ENCODE peak calls at places on chromosome 18, in ten cellular contexts. V, S, O, Q, W, K, B, N, U and G are unnamed samples.

GRCh38 chr18:48866856-48867255 is 83.9 kb downstream of the SMAD7 start:
- DNase-seq in V (no peak), Q (no peak), O (no peak), N (no peak), B (no peak), S (no peak), K (no peak), U (no peak), W (no peak), G (no peak)

GRCh38 chr18:48866028-48866733 is 84.6 kb downstream of the SMAD7 start:
- DNase-seq in B (peak), V (no peak), W (peak), O (peak), K (no peak), Q (no peak), U (no peak), N (no peak), S (peak), G (no peak)

GRCh38 chr18:8238507-8238906 is 370.7 kb upstream of the RAB12 start:
- DNase-seq in K (no peak), W (no peak), B (no peak), Q (no peak), O (no peak), N (peak), V (no peak), S (no peak), U (no peak), G (peak)

GRCh38 chr18:61352611-61353010 is 19.4 kb downstream of the CDH20 start:
- DNase-seq in O (no peak), V (no peak), B (no peak), W (no peak), U (no peak), S (no peak), N (no peak), Q (no peak), K (no peak), G (no peak)

GRCh38 chr18:78978336-78979057 is 1.1 kb upstream of the SALL3 start:
- DNase-seq in V (no peak), K (no peak), W (no peak), B (no peak), O (no peak), Q (no peak), N (no peak), S (no peak), U (no peak), G (peak)

GRCh38 chr18:76336241-76336640 is 158.8 kb downstream of the ZNF516 start:
- DNase-seq in B (peak), Q (no peak), W (no peak), N (no peak), V (no peak), U (no peak), S (peak), O (no peak), K (no peak), G (no peak)

GRCh38 chr18:2237706-2238105 is 333.6 kb downstream of the METTL4 start:
- DNase-seq in W (no peak), K (no peak), O (no peak), N (no peak), B (no peak), V (no peak), S (no peak), Q (no peak), U (no peak), G (peak)

GRCh38 chr18:24600076-24600654 is 139.7 kb downstream of the HRH4 start:
- DNase-seq in N (peak), U (no peak), Q (no peak), B (peak), S (peak), O (peak), W (no peak), V (peak), K (no peak), G (peak)

GRCh38 chr18:2939317-2939716 is 73.6 kb downstream of the LPIN2 start:
- DNase-seq in N (no peak), B (no peak), O (no peak), U (no peak), K (no peak), W (peak), S (no peak), V (no peak), Q (no peak), G (no peak)

GRCh38 chr18:46756559-46757201 is at the start of gene ST8SIA5:
- DNase-seq in N (no peak), V (no peak), K (no peak), S (no peak), Q (no peak), W (no peak), B (peak), O (peak), U (no peak), G (peak)

GRCh38 chr18:58010265-58010664 is 33.8 kb upstream of the NEDD4L start:
- DNase-seq in N (no peak), O (no peak), V (no peak), S (no peak), K (no peak), Q (no peak), U (no peak), W (no peak), B (no peak), G (no peak)

GRCh38 chr18:51134721-51135120 is 62.8 kb downstream of the MEX3C start:
- DNase-seq in W (no peak), S (no peak), Q (no peak), U (no peak), B (no peak), N (no peak), O (no peak), V (no peak), K (no peak), G (peak)

GRCh38 chr18:57275111-57275510 is 77.2 kb upstream of the ST8SIA3 start:
- DNase-seq in B (peak), O (no peak), Q (no peak), S (no peak), N (no peak), K (no peak), U (no peak), V (no peak), W (no peak), G (no peak)

GRCh38 chr18:22828171-22828570 is 105.0 kb upstream of the RBBP8 start:
- DNase-seq in N (no peak), W (no peak), U (no peak), Q (no peak), O (no peak), S (no peak), B (no peak), K (no peak), V (peak), G (no peak)

GRCh38 chr18:31610841-31611240 is 19.2 kb downstream of the TTR start:
- DNase-seq in O (no peak), V (peak), S (peak), N (peak), U (no peak), W (no peak), K (no peak), B (peak), Q (no peak), G (peak)

GRCh38 chr18:6221602-6222014 is 193.1 kb downstream of the L3MBTL4 start:
- DNase-seq in B (no peak), Q (no peak), O (no peak), K (no peak), N (no peak), W (no peak), V (no peak), U (no peak), S (no peak), G (no peak)

GRCh38 chr18:23627325-23627724 is 35.4 kb downstream of the ANKRD29 start:
- DNase-seq in B (no peak), O (peak), Q (no peak), U (no peak), K (no peak), W (no peak), N (peak), S (no peak), V (peak), G (no peak)

GRCh38 chr18:5912491-5912890 is 17.2 kb upstream of the TMEM200C start:
- DNase-seq in Q (no peak), S (no peak), O (no peak), K (no peak), U (no peak), V (no peak), B (no peak), N (no peak), W (no peak), G (no peak)

GRCh38 chr18:51890762-51891161 is 449.2 kb upstream of the DCC start:
- DNase-seq in V (peak), B (peak), W (no peak), S (peak), Q (no peak), N (peak), O (peak), K (no peak), U (no peak), G (no peak)

GRCh38 chr18:75433098-75433497 is 5.6 kb upstream of the SMIM21 start:
- DNase-seq in N (no peak), U (no peak), O (no peak), B (no peak), S (no peak), V (no peak), Q (no peak), W (no peak), K (no peak), G (peak)

GRCh38 chr18:76394780-76395476 is 100.1 kb downstream of the ZNF516 start:
- DNase-seq in W (no peak), Q (no peak), O (peak), K (no peak), S (no peak), B (no peak), N (no peak), V (peak), U (no peak), G (no peak)

GRCh38 chr18:789397-789796 is 22.6 kb downstream of the YES1 start:
- DNase-seq in N (no peak), B (no peak), U (no peak), V (no peak), Q (no peak), K (no peak), O (no peak), S (no peak), W (no peak), G (no peak)

GRCh38 chr18:295756-296155 is 27.9 kb upstream of the THOC1 start:
- DNase-seq in U (no peak), K (no peak), O (no peak), B (no peak), V (no peak), W (no peak), Q (no peak), S (no peak), N (peak), G (no peak)

GRCh38 chr18:8765692-8766463 is 60.5 kb downstream of the MTCL1 start:
- DNase-seq in K (no peak), W (no peak), Q (no peak), O (peak), U (no peak), V (no peak), B (no peak), N (peak), S (no peak), G (no peak)

GRCh38 chr18:10659000-10659399 is 133.2 kb downstream of the NAPG start:
- DNase-seq in Q (no peak), W (no peak), O (no peak), U (no peak), N (no peak), S (no peak), B (peak), K (no peak), V (no peak), G (peak)

GRCh38 chr18:63312731-63313408 is 6.7 kb downstream of the BCL2 start:
- DNase-seq in B (no peak), W (no peak), O (no peak), U (no peak), V (no peak), N (no peak), Q (no peak), S (no peak), K (no peak), G (no peak)

GRCh38 chr18:48454146-48454796 is 45.1 kb upstream of the ZBTB7C start:
- DNase-seq in N (peak), U (no peak), W (peak), K (no peak), S (no peak), B (no peak), Q (no peak), V (no peak), O (no peak), G (no peak)

GRCh38 chr18:15165048-15165447 is 417.1 kb downstream of the ANKRD30B start:
- DNase-seq in K (no peak), V (no peak), Q (no peak), S (no peak), B (no peak), U (no peak), N (no peak), O (no peak), W (no peak), G (peak)

GRCh38 chr18:9834551-9834950 is 51.2 kb upstream of the TXNDC2 start:
- DNase-seq in K (no peak), N (no peak), O (no peak), B (no peak), V (no peak), Q (no peak), U (no peak), W (no peak), S (no peak), G (no peak)

GRCh38 chr18:34695300-34695699 is 14.8 kb upstream of the DTNA start:
- DNase-seq in W (no peak), U (no peak), O (no peak), S (peak), V (no peak), K (no peak), N (no peak), Q (no peak), B (no peak), G (no peak)

GRCh38 chr18:58093311-58093790 is 49.3 kb downstream of the NEDD4L start:
- DNase-seq in W (no peak), K (no peak), U (no peak), B (no peak), O (no peak), V (no peak), Q (no peak), S (no peak), N (no peak), G (no peak)

GRCh38 chr18:79680100-79680879 is 687 bp downstream of the CTDP1 start:
- DNase-seq in Q (peak), O (peak), B (peak), S (no peak), N (peak), V (peak), U (no peak), K (peak), W (peak), G (peak)

GRCh38 chr18:11808001-11808855 is 43.0 kb upstream of the CHMP1B start:
- DNase-seq in N (peak), B (no peak), W (no peak), S (no peak), O (no peak), V (peak), Q (no peak), U (no peak), K (no peak), G (peak)

GRCh38 chr18:32289480-32290075 is 99.7 kb downstream of the MEP1B start:
- DNase-seq in V (peak), N (peak), O (peak), Q (no peak), B (peak), S (peak), W (no peak), K (no peak), U (no peak), G (peak)